ENCODE peak calls at places on chromosomes 13 and 19, in five cellular contexts. One of them, this sample, is unnamed.

GRCh38 chr13:72164811-72165210 is 297.8 kb upstream of the DACH1 start:
- DNase-seq in NCI-H1092: no peak
- DNase-seq in T follicular helper cell: no peak
- DNase-seq in GM19239: no peak
- DNase-seq in stimulated activated CD4-positive, alpha-beta T cell treated with anti-CD3 and anti-CD28 coated beads, TNF-alpha, amount 100 ng/mL, for 1 hour: no peak
- DNase-seq in this sample: no peak

GRCh38 chr13:33742321-33742720 is 75.6 kb upstream of the RFC3 start:
- DNase-seq in NCI-H1092: no peak
- DNase-seq in T follicular helper cell: no peak
- DNase-seq in GM19239: no peak
- DNase-seq in stimulated activated CD4-positive, alpha-beta T cell treated with anti-CD3 and anti-CD28 coated beads, TNF-alpha, amount 100 ng/mL, for 1 hour: no peak
- DNase-seq in this sample: no peak

GRCh38 chr13:92158335-92158734 is 759.9 kb downstream of the GPC5 start:
- DNase-seq in NCI-H1092: no peak
- DNase-seq in T follicular helper cell: no peak
- DNase-seq in GM19239: no peak
- DNase-seq in stimulated activated CD4-positive, alpha-beta T cell treated with anti-CD3 and anti-CD28 coated beads, TNF-alpha, amount 100 ng/mL, for 1 hour: no peak
- DNase-seq in this sample: no peak

GRCh38 chr19:51094696-51095279 is 12.1 kb upstream of the KLK14 start:
- DNase-seq in NCI-H1092: no peak
- DNase-seq in T follicular helper cell: no peak
- DNase-seq in GM19239: no peak
- DNase-seq in stimulated activated CD4-positive, alpha-beta T cell treated with anti-CD3 and anti-CD28 coated beads, TNF-alpha, amount 100 ng/mL, for 1 hour: no peak
- DNase-seq in this sample: no peak

GRCh38 chr13:107865643-107866006 is 349.7 kb downstream of the LIG4 start:
- DNase-seq in NCI-H1092: peak
- DNase-seq in T follicular helper cell: no peak
- DNase-seq in GM19239: no peak
- DNase-seq in stimulated activated CD4-positive, alpha-beta T cell treated with anti-CD3 and anti-CD28 coated beads, TNF-alpha, amount 100 ng/mL, for 1 hour: no peak
- DNase-seq in this sample: no peak

GRCh38 chr13:32530841-32531253 is 7.7 kb downstream of the N4BP2L2 start:
- DNase-seq in NCI-H1092: no peak
- DNase-seq in T follicular helper cell: no peak
- DNase-seq in GM19239: peak
- DNase-seq in stimulated activated CD4-positive, alpha-beta T cell treated with anti-CD3 and anti-CD28 coated beads, TNF-alpha, amount 100 ng/mL, for 1 hour: no peak
- DNase-seq in this sample: no peak

GRCh38 chr19:30535011-30535410 is 162.8 kb downstream of the ZNF536 start:
- DNase-seq in NCI-H1092: no peak
- DNase-seq in T follicular helper cell: no peak
- DNase-seq in GM19239: no peak
- DNase-seq in stimulated activated CD4-positive, alpha-beta T cell treated with anti-CD3 and anti-CD28 coated beads, TNF-alpha, amount 100 ng/mL, for 1 hour: no peak
- DNase-seq in this sample: no peak

GRCh38 chr13:99660101-99660500 is 158.8 kb downstream of the TM9SF2 start:
- DNase-seq in NCI-H1092: no peak
- DNase-seq in T follicular helper cell: no peak
- DNase-seq in GM19239: no peak
- DNase-seq in stimulated activated CD4-positive, alpha-beta T cell treated with anti-CD3 and anti-CD28 coated beads, TNF-alpha, amount 100 ng/mL, for 1 hour: no peak
- DNase-seq in this sample: no peak

GRCh38 chr19:2033825-2034159 is 17.3 kb downstream of the MKNK2 start:
- DNase-seq in NCI-H1092: no peak
- DNase-seq in T follicular helper cell: no peak
- DNase-seq in GM19239: no peak
- DNase-seq in stimulated activated CD4-positive, alpha-beta T cell treated with anti-CD3 and anti-CD28 coated beads, TNF-alpha, amount 100 ng/mL, for 1 hour: no peak
- DNase-seq in this sample: no peak

GRCh38 chr13:75196112-75196855 is 285.7 kb downstream of the TBC1D4 start:
- DNase-seq in NCI-H1092: no peak
- DNase-seq in T follicular helper cell: no peak
- DNase-seq in GM19239: no peak
- DNase-seq in stimulated activated CD4-positive, alpha-beta T cell treated with anti-CD3 and anti-CD28 coated beads, TNF-alpha, amount 100 ng/mL, for 1 hour: no peak
- DNase-seq in this sample: no peak

GRCh38 chr13:42001580-42001979 is 40.7 kb upstream of the VWA8 start:
- DNase-seq in NCI-H1092: no peak
- DNase-seq in T follicular helper cell: no peak
- DNase-seq in GM19239: no peak
- DNase-seq in stimulated activated CD4-positive, alpha-beta T cell treated with anti-CD3 and anti-CD28 coated beads, TNF-alpha, amount 100 ng/mL, for 1 hour: no peak
- DNase-seq in this sample: no peak

GRCh38 chr13:38693641-38694040 is 6.8 kb downstream of the FREM2 start:
- DNase-seq in NCI-H1092: no peak
- DNase-seq in T follicular helper cell: no peak
- DNase-seq in GM19239: no peak
- DNase-seq in stimulated activated CD4-positive, alpha-beta T cell treated with anti-CD3 and anti-CD28 coated beads, TNF-alpha, amount 100 ng/mL, for 1 hour: no peak
- DNase-seq in this sample: no peak

GRCh38 chr19:16039545-16039944 is 36.8 kb upstream of the TPM4 start:
- DNase-seq in NCI-H1092: no peak
- DNase-seq in T follicular helper cell: no peak
- DNase-seq in GM19239: no peak
- DNase-seq in stimulated activated CD4-positive, alpha-beta T cell treated with anti-CD3 and anti-CD28 coated beads, TNF-alpha, amount 100 ng/mL, for 1 hour: no peak
- DNase-seq in this sample: no peak

GRCh38 chr19:28313633-28314032 is 899.3 kb downstream of the UQCRFS1 start:
- DNase-seq in NCI-H1092: no peak
- DNase-seq in T follicular helper cell: no peak
- DNase-seq in GM19239: no peak
- DNase-seq in stimulated activated CD4-positive, alpha-beta T cell treated with anti-CD3 and anti-CD28 coated beads, TNF-alpha, amount 100 ng/mL, for 1 hour: no peak
- DNase-seq in this sample: no peak

GRCh38 chr19:15099017-15099582 is 8.1 kb upstream of the SYDE1 start:
- DNase-seq in NCI-H1092: no peak
- DNase-seq in T follicular helper cell: no peak
- DNase-seq in GM19239: no peak
- DNase-seq in stimulated activated CD4-positive, alpha-beta T cell treated with anti-CD3 and anti-CD28 coated beads, TNF-alpha, amount 100 ng/mL, for 1 hour: no peak
- DNase-seq in this sample: no peak

GRCh38 chr19:8654591-8655339 is 24.3 kb downstream of the NFILZ start:
- DNase-seq in NCI-H1092: peak
- DNase-seq in T follicular helper cell: peak
- DNase-seq in GM19239: peak
- DNase-seq in stimulated activated CD4-positive, alpha-beta T cell treated with anti-CD3 and anti-CD28 coated beads, TNF-alpha, amount 100 ng/mL, for 1 hour: peak
- DNase-seq in this sample: peak

GRCh38 chr19:15498156-15498858 is 10.0 kb upstream of the CYP4F22 start:
- DNase-seq in NCI-H1092: no peak
- DNase-seq in T follicular helper cell: no peak
- DNase-seq in GM19239: no peak
- DNase-seq in stimulated activated CD4-positive, alpha-beta T cell treated with anti-CD3 and anti-CD28 coated beads, TNF-alpha, amount 100 ng/mL, for 1 hour: no peak
- DNase-seq in this sample: no peak

GRCh38 chr19:43699506-43700367 is 16.1 kb upstream of the IRGC start:
- DNase-seq in NCI-H1092: no peak
- DNase-seq in T follicular helper cell: no peak
- DNase-seq in GM19239: no peak
- DNase-seq in stimulated activated CD4-positive, alpha-beta T cell treated with anti-CD3 and anti-CD28 coated beads, TNF-alpha, amount 100 ng/mL, for 1 hour: no peak
- DNase-seq in this sample: no peak

GRCh38 chr13:104385409-104385808 is 1319.2 kb upstream of the SLC10A2 start:
- DNase-seq in NCI-H1092: no peak
- DNase-seq in T follicular helper cell: no peak
- DNase-seq in GM19239: no peak
- DNase-seq in stimulated activated CD4-positive, alpha-beta T cell treated with anti-CD3 and anti-CD28 coated beads, TNF-alpha, amount 100 ng/mL, for 1 hour: no peak
- DNase-seq in this sample: no peak

GRCh38 chr19:37087110-37087509 is 8.9 kb downstream of the ZNF420 start:
- DNase-seq in NCI-H1092: no peak
- DNase-seq in T follicular helper cell: no peak
- DNase-seq in GM19239: no peak
- DNase-seq in stimulated activated CD4-positive, alpha-beta T cell treated with anti-CD3 and anti-CD28 coated beads, TNF-alpha, amount 100 ng/mL, for 1 hour: no peak
- DNase-seq in this sample: no peak

GRCh38 chr19:12639901-12640613 is 26.5 kb downstream of the MAN2B1 start:
- DNase-seq in NCI-H1092: peak
- DNase-seq in T follicular helper cell: peak
- DNase-seq in GM19239: peak
- DNase-seq in stimulated activated CD4-positive, alpha-beta T cell treated with anti-CD3 and anti-CD28 coated beads, TNF-alpha, amount 100 ng/mL, for 1 hour: peak
- DNase-seq in this sample: peak

GRCh38 chr19:34994286-34994642 is 5.9 kb upstream of the GRAMD1A start:
- DNase-seq in NCI-H1092: no peak
- DNase-seq in T follicular helper cell: no peak
- DNase-seq in GM19239: no peak
- DNase-seq in stimulated activated CD4-positive, alpha-beta T cell treated with anti-CD3 and anti-CD28 coated beads, TNF-alpha, amount 100 ng/mL, for 1 hour: no peak
- DNase-seq in this sample: no peak

GRCh38 chr13:31767175-31767900 is 28.0 kb downstream of the RXFP2 start:
- DNase-seq in NCI-H1092: no peak
- DNase-seq in T follicular helper cell: no peak
- DNase-seq in GM19239: no peak
- DNase-seq in stimulated activated CD4-positive, alpha-beta T cell treated with anti-CD3 and anti-CD28 coated beads, TNF-alpha, amount 100 ng/mL, for 1 hour: no peak
- DNase-seq in this sample: no peak

GRCh38 chr19:41886761-41887710 is 4.1 kb downstream of the ARHGEF1 start:
- DNase-seq in NCI-H1092: no peak
- DNase-seq in T follicular helper cell: peak
- DNase-seq in GM19239: no peak
- DNase-seq in stimulated activated CD4-positive, alpha-beta T cell treated with anti-CD3 and anti-CD28 coated beads, TNF-alpha, amount 100 ng/mL, for 1 hour: peak
- DNase-seq in this sample: peak

GRCh38 chr13:27588405-27588804 is 31.9 kb downstream of the LNX2 start:
- DNase-seq in NCI-H1092: no peak
- DNase-seq in T follicular helper cell: no peak
- DNase-seq in GM19239: no peak
- DNase-seq in stimulated activated CD4-positive, alpha-beta T cell treated with anti-CD3 and anti-CD28 coated beads, TNF-alpha, amount 100 ng/mL, for 1 hour: no peak
- DNase-seq in this sample: no peak

GRCh38 chr13:36362914-36363313 is 16.7 kb upstream of the SPART start:
- DNase-seq in NCI-H1092: no peak
- DNase-seq in T follicular helper cell: no peak
- DNase-seq in GM19239: no peak
- DNase-seq in stimulated activated CD4-positive, alpha-beta T cell treated with anti-CD3 and anti-CD28 coated beads, TNF-alpha, amount 100 ng/mL, for 1 hour: no peak
- DNase-seq in this sample: no peak

GRCh38 chr19:47623921-47624391 is 15.0 kb downstream of the BICRA start:
- DNase-seq in NCI-H1092: no peak
- DNase-seq in T follicular helper cell: no peak
- DNase-seq in GM19239: no peak
- DNase-seq in stimulated activated CD4-positive, alpha-beta T cell treated with anti-CD3 and anti-CD28 coated beads, TNF-alpha, amount 100 ng/mL, for 1 hour: no peak
- DNase-seq in this sample: no peak

GRCh38 chr19:7679017-7679720 is 1.5 kb upstream of the TRAPPC5 start:
- DNase-seq in NCI-H1092: no peak
- DNase-seq in T follicular helper cell: peak
- DNase-seq in GM19239: peak
- DNase-seq in stimulated activated CD4-positive, alpha-beta T cell treated with anti-CD3 and anti-CD28 coated beads, TNF-alpha, amount 100 ng/mL, for 1 hour: peak
- DNase-seq in this sample: peak

GRCh38 chr13:86193281-86193680 is 394.1 kb upstream of the SLITRK6 start:
- DNase-seq in NCI-H1092: no peak
- DNase-seq in T follicular helper cell: no peak
- DNase-seq in GM19239: no peak
- DNase-seq in stimulated activated CD4-positive, alpha-beta T cell treated with anti-CD3 and anti-CD28 coated beads, TNF-alpha, amount 100 ng/mL, for 1 hour: no peak
- DNase-seq in this sample: no peak

GRCh38 chr13:94558721-94559120 is 37.2 kb downstream of the TGDS start:
- DNase-seq in NCI-H1092: no peak
- DNase-seq in T follicular helper cell: no peak
- DNase-seq in GM19239: no peak
- DNase-seq in stimulated activated CD4-positive, alpha-beta T cell treated with anti-CD3 and anti-CD28 coated beads, TNF-alpha, amount 100 ng/mL, for 1 hour: no peak
- DNase-seq in this sample: no peak

GRCh38 chr13:113793718-113794085 is 34.7 kb downstream of the TMEM255B start:
- DNase-seq in NCI-H1092: no peak
- DNase-seq in T follicular helper cell: no peak
- DNase-seq in GM19239: no peak
- DNase-seq in stimulated activated CD4-positive, alpha-beta T cell treated with anti-CD3 and anti-CD28 coated beads, TNF-alpha, amount 100 ng/mL, for 1 hour: no peak
- DNase-seq in this sample: no peak